ENCODE peak calls at places on chromosomes 2 and 18, in five cellular contexts. G, S, R, K and X are unnamed samples.

GRCh38 chr2:216949685-216950397 is 90.0 kb upstream of the TNP1 start:
- DNase-seq in G (no peak), S (no peak), R (peak; percentile 41), K (no peak), X (no peak)

GRCh38 chr2:213411582-213412289 is 127.5 kb downstream of the SPAG16 start:
- DNase-seq in G (no peak), S (no peak), R (no peak), K (no peak), X (no peak)

GRCh38 chr2:38524580-38524979 is 78.1 kb downstream of the HNRNPLL start:
- DNase-seq in G (no peak), S (no peak), R (no peak), K (no peak), X (no peak)

GRCh38 chr2:10048501-10049171 is 5.3 kb downstream of the KLF11 start:
- DNase-seq in G (no peak), S (peak; percentile 38), R (no peak), K (no peak), X (no peak)

GRCh38 chr2:76870011-76870410 is 652.2 kb downstream of the LRRTM4 start:
- DNase-seq in G (no peak), S (no peak), R (no peak), K (no peak), X (no peak)

GRCh38 chr2:95179451-95179850 is 13.8 kb downstream of the ZNF2 start:
- DNase-seq in G (no peak), S (no peak), R (no peak), K (no peak), X (no peak)

GRCh38 chr18:41569867-41570266 is 385.2 kb upstream of the PIK3C3 start:
- DNase-seq in G (no peak), S (no peak), R (no peak), K (no peak), X (no peak)

GRCh38 chr2:143083636-143084035 is 45.6 kb upstream of the ARHGAP15 start:
- DNase-seq in G (no peak), S (peak; percentile 50), R (no peak), K (no peak), X (no peak)

GRCh38 chr2:34241905-34242740 is 643.0 kb upstream of the FAM98A start:
- DNase-seq in G (no peak), S (peak; percentile 27), R (no peak), K (no peak), X (no peak)

GRCh38 chr2:160583162-160583522 is 89.5 kb upstream of the RBMS1 start:
- DNase-seq in G (no peak), S (no peak), R (no peak), K (no peak), X (no peak)

GRCh38 chr18:9876867-9877654 is 8.7 kb upstream of the TXNDC2 start:
- DNase-seq in G (peak; percentile 84), S (peak; percentile 69), R (peak; percentile 76), K (peak; percentile 53), X (no peak)

GRCh38 chr2:121480826-121481225 is 49.9 kb upstream of the RNU4ATAC start:
- DNase-seq in G (no peak), S (no peak), R (peak; percentile 35), K (no peak), X (no peak)

GRCh38 chr2:84741182-84741822 is 139.6 kb downstream of the TRABD2A start:
- DNase-seq in G (no peak), S (peak; percentile 46), R (no peak), K (no peak), X (no peak)

GRCh38 chr2:121570665-121571055 is 40.0 kb downstream of the RNU4ATAC start:
- DNase-seq in G (no peak), S (no peak), R (no peak), K (no peak), X (no peak)

GRCh38 chr2:30869988-30870387 is 62.7 kb upstream of the CAPN13 start:
- DNase-seq in G (no peak), S (no peak), R (no peak), K (no peak), X (no peak)

GRCh38 chr2:52264488-52264887 is 1232.6 kb upstream of the NRXN1 start:
- DNase-seq in G (no peak), S (no peak), R (no peak), K (no peak), X (no peak)

GRCh38 chr18:3511980-3512379 is 62.0 kb downstream of the TGIF1 start:
- DNase-seq in G (no peak), S (no peak), R (no peak), K (no peak), X (no peak)

GRCh38 chr2:46309052-46309953 is 12.1 kb downstream of the EPAS1 start:
- DNase-seq in G (no peak), S (no peak), R (no peak), K (no peak), X (no peak)

GRCh38 chr2:121184248-121184862 is 100.6 kb downstream of the TFCP2L1 start:
- DNase-seq in G (no peak), S (no peak), R (no peak), K (no peak), X (no peak)

GRCh38 chr2:76556054-76556453 is 845.3 kb upstream of the GCFC2 start:
- DNase-seq in G (no peak), S (no peak), R (no peak), K (no peak), X (no peak)

GRCh38 chr18:56314396-56314795 is 324.0 kb downstream of the TXNL1 start:
- DNase-seq in G (no peak), S (no peak), R (no peak), K (no peak), X (no peak)

GRCh38 chr18:28288784-28289183 is 111.9 kb upstream of the CDH2 start:
- DNase-seq in G (no peak), S (no peak), R (no peak), K (no peak), X (no peak)

GRCh38 chr2:43943323-43943722 is 52.5 kb downstream of the LRPPRC start:
- DNase-seq in G (no peak), S (no peak), R (no peak), K (no peak), X (no peak)

GRCh38 chr2:43942001-43942400 is 53.8 kb downstream of the LRPPRC start:
- DNase-seq in G (no peak), S (no peak), R (no peak), K (no peak), X (no peak)

GRCh38 chr2:43941359-43941758 is 54.4 kb downstream of the LRPPRC start:
- DNase-seq in G (no peak), S (no peak), R (no peak), K (no peak), X (no peak)

GRCh38 chr2:43943809-43944452 is 51.9 kb downstream of the LRPPRC start:
- DNase-seq in G (no peak), S (no peak), R (no peak), K (no peak), X (no peak)

DNA sequence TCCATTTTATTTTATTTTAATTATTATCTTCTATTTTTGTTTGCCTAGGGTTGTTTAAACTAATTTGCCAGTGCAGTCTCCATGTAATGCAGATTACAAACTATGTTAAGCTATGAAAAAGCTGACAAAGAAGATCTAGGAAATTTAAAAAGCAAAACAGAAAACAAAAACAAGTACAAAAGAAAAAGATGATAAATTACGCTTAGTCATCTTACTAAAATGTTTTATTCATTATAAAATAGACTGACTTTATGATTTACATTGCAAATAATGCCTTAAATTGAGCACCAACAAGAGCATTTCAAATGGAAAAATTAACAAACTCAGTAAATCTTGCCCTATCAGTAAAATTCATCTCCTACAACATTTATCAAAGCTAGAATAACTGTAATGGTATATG is 52.9 kb downstream of the LRPPRC start:
- DNase-seq in G (no peak), S (no peak), R (no peak), K (no peak), X (no peak)
- H3K36me3 ChIP-seq in G (peaks cover 93% of the 10 kb centered on the region), S (peaks cover 31% of the 10 kb centered on the region), R (no peaks in the 10 kb centered on the region), K (peaks cover 48% of the 10 kb centered on the region), X (peaks cover 71% of the 10 kb centered on the region)

DNA sequence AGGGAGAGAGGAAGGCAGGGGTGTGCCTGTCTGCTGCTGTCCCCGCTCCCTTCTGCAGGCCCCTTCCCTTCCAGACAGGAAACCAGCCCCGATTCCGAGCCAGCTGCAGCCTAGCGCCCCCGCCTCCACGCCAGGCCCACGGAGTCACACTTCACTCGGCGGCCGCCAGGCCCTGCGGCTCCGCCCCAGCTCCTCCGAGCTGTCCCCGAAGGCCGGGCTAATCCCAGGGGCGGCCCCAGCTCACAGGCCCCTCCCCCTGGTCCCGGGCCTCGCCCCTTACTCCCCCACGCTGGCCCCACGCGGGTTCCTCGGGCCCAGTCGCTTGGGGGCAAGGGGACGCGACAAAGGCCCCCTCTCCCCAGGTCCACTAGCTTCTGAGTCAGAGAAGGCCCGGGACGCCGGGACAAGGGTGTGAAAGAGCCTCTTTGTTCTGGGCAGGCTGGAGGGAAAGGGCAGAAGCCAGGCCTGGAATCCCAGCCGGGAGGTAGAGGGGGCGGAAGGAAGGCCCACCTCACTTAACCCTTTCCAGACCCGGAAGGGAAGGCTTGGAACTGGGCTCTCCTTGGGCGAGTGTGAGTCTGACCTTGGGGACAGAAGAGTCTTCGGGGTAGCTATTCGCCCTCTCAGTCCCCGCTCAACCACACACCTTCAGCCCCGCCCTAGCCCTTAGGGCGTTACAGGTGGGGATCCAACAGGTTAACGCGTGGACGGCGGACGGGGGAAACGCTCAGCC is 1.2 kb downstream of the RTKN start:
- DNase-seq in G (peak; percentile 98), S (peak; percentile 47), R (peak; percentile 73), K (peak; percentile 81), X (peak; percentile 92)
- TF ChIP-seq CTCF in G (peak; percentile 51), S (no peak), R (no peak), K (peak; percentile 49), X (peak; percentile 28)

GRCh38 chr18:26765498-26765897 is 100.0 kb downstream of the AQP4 start:
- DNase-seq in G (no peak), S (no peak), R (no peak), K (no peak), X (no peak)
- H3K27ac ChIP-seq in G (no peak overlapping the region), S (no peak overlapping the region), R (no peak overlapping the region), K (no peak overlapping the region), X (no peak overlapping the region)

GRCh38 chr2:201275991-201276390 is 15.7 kb downstream of the CASP8 start:
- DNase-seq in G (peak; percentile 19), S (no peak), R (no peak), K (no peak), X (no peak)

GRCh38 chr2:201275069-201275468 is 14.7 kb downstream of the CASP8 start:
- DNase-seq in G (no peak), S (no peak), R (no peak), K (no peak), X (no peak)

GRCh38 chr2:201279079-201279478 is 18.7 kb downstream of the CASP8 start:
- DNase-seq in G (no peak), S (peak; percentile 4), R (no peak), K (no peak), X (no peak)

GRCh38 chr2:201273330-201273983 is 13.1 kb downstream of the CASP8 start:
- DNase-seq in G (no peak), S (peak; percentile 3), R (no peak), K (no peak), X (no peak)

DNA sequence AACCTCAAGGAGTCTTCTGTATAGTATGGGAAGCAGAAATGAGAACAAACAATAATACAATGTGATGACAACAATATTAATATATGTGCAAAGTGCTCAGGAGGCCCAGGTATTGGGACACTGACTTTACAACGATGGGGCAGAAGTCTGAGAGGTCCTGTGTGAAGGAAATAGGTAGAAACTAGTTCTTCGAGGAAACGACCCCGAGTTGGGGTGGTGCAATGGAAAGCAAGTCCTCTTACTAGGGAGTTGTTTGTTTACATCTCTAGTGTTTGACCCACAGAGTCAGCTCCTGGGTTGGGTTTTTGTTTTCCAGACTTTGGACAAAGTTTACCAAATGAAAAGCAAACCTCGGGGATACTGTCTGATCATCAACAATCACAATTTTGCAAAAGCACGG is 16.2 kb downstream of the CASP8 start:
- DNase-seq in G (no peak), S (no peak), R (no peak), K (no peak), X (no peak)
- H3K36me3 ChIP-seq in G (peaks cover 67% of the 10 kb centered on the region), S (peaks cover 24% of the 10 kb centered on the region), R (no peaks in the 10 kb centered on the region), K (peaks cover 69% of the 10 kb centered on the region), X (peaks cover 78% of the 10 kb centered on the region)